ENCODE peak calls at places on chromosome 12, in seven cellular contexts. O, B, K, F, Q, N and V are unnamed samples.

GRCh38 chr12:118073768-118074167 is 12.8 kb upstream of the WSB2 start:
- DNase-seq in O (no peak), B (no peak), K (no peak), F (no peak), Q (no peak), N (no peak), V (no peak)

GRCh38 chr12:130872179-130873096 is 572 bp downstream of the RAN start:
- DNase-seq in O (peak; percentile 38), B (peak; percentile 13), K (no peak), F (peak; percentile 63), Q (peak; percentile 29), N (no peak), V (no peak)

GRCh38 chr12:52069410-52070242 is at the start of gene ATG101:
- DNase-seq in O (peak; percentile 76), B (peak; percentile 90), K (peak; percentile 86), F (peak; percentile 86), Q (peak; percentile 87), N (peak; percentile 91), V (peak; percentile 95)

GRCh38 chr12:47102845-47103666 is 23.3 kb upstream of the AMIGO2 start:
- DNase-seq in O (no peak), B (no peak), K (no peak), F (no peak), Q (no peak), N (no peak), V (peak; percentile 77)

GRCh38 chr12:118374909-118375308 is 1.4 kb upstream of the SUDS3 start:
- DNase-seq in O (no peak), B (no peak), K (no peak), F (no peak), Q (no peak), N (no peak), V (no peak)

GRCh38 chr12:43099691-43100163 is 452.3 kb downstream of the ADAMTS20 start:
- DNase-seq in O (no peak), B (no peak), K (no peak), F (no peak), Q (no peak), N (no peak), V (no peak)

GRCh38 chr12:6943719-6944380 is at the start of the genes C12orf57 and RNU7-1:
- DNase-seq in O (peak; percentile 45), B (peak; percentile 67), K (peak; percentile 58), F (peak; percentile 80), Q (peak; percentile 77), N (peak; percentile 99), V (peak; percentile 86)

GRCh38 chr12:52132754-52133161 is 53.3 kb downstream of the SMIM41 start:
- DNase-seq in O (no peak), B (no peak), K (no peak), F (no peak), Q (no peak), N (no peak), V (no peak)

GRCh38 chr12:29762637-29763300 is 21.0 kb downstream of the TMTC1 start:
- DNase-seq in O (no peak), B (no peak), K (peak; percentile 4), F (no peak), Q (peak; percentile 64), N (no peak), V (no peak)

GRCh38 chr12:50614167-50614762 is 109.5 kb downstream of the DIP2B start:
- DNase-seq in O (no peak), B (no peak), K (no peak), F (peak; percentile 10), Q (no peak), N (peak; percentile 68), V (peak; percentile 98)